ENCODE peak calls at places on chromosomes 5 and 9, in seven cellular contexts. H, F, W, K, C, S and T are unnamed samples. For H3K4me1, the result is how much of the 10 kb centered on the place peaks cover.

GRCh38 chr5:141149812-141150211 is at the start of gene PCDHB6:
- DNase-seq in S (no peak), W (no peak), H (no peak), C (no peak), F (no peak), K (peak), T (no peak)

GRCh38 chr5:62643556-62644451 is 65.2 kb downstream of the LRRC70 start:
- DNase-seq in K (no peak), F (no peak), W (no peak), S (no peak), H (no peak), C (no peak), T (no peak)

GRCh38 chr9:134252084-134252830 is 74.0 kb upstream of the RXRA start:
- DNase-seq in H (no peak), W (no peak), K (no peak), S (no peak), C (no peak), F (no peak), T (no peak)

GRCh38 chr9:125258832-125259534 is 2.6 kb upstream of the GAPVD1 start:
- DNase-seq in W (no peak), H (no peak), S (no peak), K (no peak), F (no peak), C (no peak), T (no peak)

GRCh38 chr9:15915711-15916110 is 362.9 kb downstream of the CCDC171 start:
- DNase-seq in C (no peak), H (no peak), K (no peak), S (no peak), F (no peak), W (no peak), T (no peak)

GRCh38 chr9:136091582-136092352 is 3.3 kb downstream of the NACC2 start:
- DNase-seq in S (no peak), W (no peak), F (peak), C (no peak), K (no peak), H (no peak), T (no peak)

GRCh38 chr9:35526087-35526801 is 36.3 kb downstream of the RUSC2 start:
- DNase-seq in K (peak), S (peak), H (no peak), F (no peak), W (no peak), C (no peak), T (no peak)

GRCh38 chr5:139843991-139844390 is 48.4 kb downstream of the PSD2 start:
- DNase-seq in H (no peak), F (no peak), S (no peak), K (no peak), C (no peak), W (no peak), T (no peak)

GRCh38 chr5:59766394-59766793 is 127.1 kb downstream of the PDE4D start:
- DNase-seq in S (no peak), C (no peak), K (peak), W (no peak), H (no peak), F (peak), T (no peak)

GRCh38 chr9:72327631-72328030 is 37.4 kb downstream of the ZFAND5 start:
- DNase-seq in C (no peak), H (no peak), K (no peak), W (no peak), S (no peak), F (no peak), T (no peak)

GRCh38 chr9:14902561-14902960 is 7.7 kb downstream of the FREM1 start:
- DNase-seq in S (no peak), H (no peak), C (no peak), F (no peak), K (no peak), W (no peak), T (no peak)

GRCh38 chr5:127442085-127442484 is 75.4 kb upstream of the PRRC1 start:
- DNase-seq in W (no peak), H (peak), F (no peak), S (peak), K (peak), C (no peak), T (no peak)

GRCh38 chr5:127001621-127002296 is 28.6 kb downstream of the MARCHF3 start:
- DNase-seq in C (no peak), H (no peak), F (no peak), S (peak), K (peak), W (no peak), T (peak)

GRCh38 chr5:82942083-82942881 is 134.9 kb downstream of the TMEM167A start:
- DNase-seq in W (no peak), F (no peak), H (no peak), S (no peak), C (no peak), K (no peak), T (no peak)

GRCh38 chr5:38540348-38540747 is 16.1 kb downstream of the LIFR start:
- DNase-seq in H (no peak), F (peak), C (no peak), K (no peak), S (no peak), W (no peak), T (no peak)

GRCh38 chr9:42852133-42852532 is 668.7 kb downstream of the SPATA31A6 start:
- DNase-seq in F (peak), H (no peak), K (peak), W (peak), S (no peak), C (peak), T (peak)

GRCh38 chr5:179147991-179148702 is 88.0 kb downstream of the ZNF354C start:
- DNase-seq in S (no peak), F (peak), W (no peak), H (no peak), K (no peak), C (no peak), T (no peak)

GRCh38 chr9:134983094-134983493 is 65.4 kb upstream of the FCN1 start:
- DNase-seq in F (peak), W (no peak), K (no peak), S (no peak), C (peak), H (peak), T (no peak)

GRCh38 chr5:113204525-113205161 is 228.0 kb downstream of the DCP2 start:
- DNase-seq in F (peak), S (peak), H (no peak), K (no peak), C (no peak), W (peak), T (no peak)

GRCh38 chr9:31615964-31616363 is 768.5 kb upstream of the ACO1 start:
- DNase-seq in W (no peak), C (no peak), S (no peak), H (no peak), K (no peak), F (no peak), T (no peak)

GRCh38 chr9:76352026-76352620 is 42.1 kb downstream of the RFK start:
- DNase-seq in F (no peak), H (no peak), K (no peak), C (no peak), S (no peak), W (no peak), T (no peak)

GRCh38 chr9:133738806-133739150 is 626 bp upstream of the SARDH start:
- DNase-seq in F (no peak), W (no peak), C (no peak), S (no peak), H (no peak), K (no peak), T (no peak)

GRCh38 chr9:100597236-100597635 is 19.4 kb downstream of the CAVIN4 start:
- DNase-seq in W (no peak), S (no peak), H (no peak), K (no peak), F (no peak), C (no peak), T (no peak)

GRCh38 chr9:104743377-104743985 is 4.0 kb upstream of the NIPSNAP3A start:
- DNase-seq in W (no peak), H (peak), S (peak), F (no peak), C (no peak), K (peak), T (no peak)

GRCh38 chr5:37983463-37983862 is 143.6 kb upstream of the GDNF start:
- DNase-seq in C (no peak), W (no peak), K (no peak), H (no peak), S (no peak), F (no peak), T (no peak)

GRCh38 chr5:174520420-174521396 is 203.7 kb upstream of the MSX2 start:
- DNase-seq in W (no peak), F (no peak), H (no peak), K (no peak), C (peak), S (peak), T (no peak)

DNA sequence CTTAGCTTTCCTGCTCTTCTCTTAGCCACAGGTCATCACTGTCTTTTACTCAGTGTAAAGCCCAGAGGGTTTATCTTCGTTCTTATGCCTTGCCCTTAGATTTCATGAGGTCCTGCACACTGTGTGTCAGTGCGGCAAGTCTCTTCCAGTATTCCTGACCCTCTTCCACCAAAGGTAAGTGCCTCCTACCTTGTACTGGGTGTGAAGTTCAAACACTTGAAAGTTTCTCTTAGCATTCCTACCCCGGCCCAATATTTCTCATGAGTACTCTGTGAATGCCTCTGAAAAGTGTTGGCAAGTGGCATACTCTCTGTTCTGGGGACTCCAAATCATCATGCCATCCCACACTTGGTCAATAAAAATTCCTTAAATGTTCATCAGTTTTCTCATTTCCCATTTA is 37.4 kb downstream of the FBXO4 start:
- DNase-seq in K (no peak), W (no peak), S (no peak), C (no peak), H (no peak), F (no peak), T (no peak)
- H3K4me1 ChIP-seq in K (under half), W (under half), S (under half), C (under half), H (under half), F (under half), T (under half)

GRCh38 chr9:113929634-113930092 is 53.6 kb downstream of the ZNF618 start:
- DNase-seq in W (peak), K (no peak), H (no peak), S (peak), C (no peak), F (no peak), T (peak)

GRCh38 chr9:113933188-113933587 is 57.1 kb downstream of the ZNF618 start:
- DNase-seq in F (no peak), W (peak), H (no peak), C (no peak), K (no peak), S (no peak), T (peak)

GRCh38 chr9:113931140-113931539 is 55.0 kb downstream of the ZNF618 start:
- DNase-seq in F (no peak), C (no peak), W (peak), K (no peak), H (no peak), S (no peak), T (no peak)

GRCh38 chr9:113928269-113928668 is 52.2 kb downstream of the ZNF618 start:
- DNase-seq in C (no peak), F (no peak), H (no peak), K (no peak), W (no peak), S (no peak), T (no peak)

GRCh38 chr9:113930384-113930783 is 54.3 kb downstream of the ZNF618 start:
- DNase-seq in W (no peak), K (no peak), H (no peak), S (no peak), F (no peak), C (no peak), T (no peak)
- H3K4me1 ChIP-seq in W (under half), K (under half), H (under half), S (under half), F (under half), C (under half), T (under half)

GRCh38 chr9:89427621-89428221 is 70.2 kb downstream of the SEMA4D start:
- DNase-seq in C (no peak), K (no peak), H (no peak), F (no peak), W (no peak), S (no peak), T (no peak)

GRCh38 chr9:89426389-89426961 is 71.4 kb downstream of the SEMA4D start:
- DNase-seq in K (no peak), C (no peak), F (no peak), H (peak), W (no peak), S (no peak), T (no peak)

GRCh38 chr9:89425921-89426388 is 72.0 kb downstream of the SEMA4D start:
- DNase-seq in H (no peak), S (no peak), W (no peak), F (no peak), K (no peak), C (no peak), T (peak)

GRCh38 chr9:89428901-89429890 is 68.7 kb downstream of the SEMA4D start:
- DNase-seq in C (peak), F (no peak), K (peak), W (no peak), H (peak), S (no peak), T (no peak)

DNA sequence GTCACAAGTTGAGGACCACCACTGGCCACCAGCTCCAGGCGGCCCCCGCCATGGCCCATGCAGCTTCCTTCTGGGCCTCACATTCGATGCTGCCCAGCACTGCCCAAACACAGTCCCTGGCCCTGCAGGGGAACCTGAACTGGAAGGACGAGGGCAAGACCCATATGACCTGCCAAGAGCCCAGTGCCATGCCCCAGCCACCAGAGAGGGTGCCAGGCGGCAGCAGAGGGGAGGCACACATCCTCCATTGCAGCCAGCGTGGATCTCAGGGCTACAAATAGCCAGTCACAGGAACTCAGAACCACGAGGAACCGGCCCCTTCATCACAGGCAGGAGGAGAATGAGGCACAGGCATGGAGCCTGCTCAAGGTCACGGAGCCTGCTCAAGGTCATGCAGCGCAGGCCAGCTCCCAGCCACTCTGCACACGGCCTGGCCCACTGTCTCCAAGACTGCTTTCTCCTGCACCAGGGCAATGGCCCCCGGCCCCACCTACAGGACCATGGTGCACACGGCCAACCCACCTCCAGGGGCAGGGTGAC is 69.6 kb downstream of the SEMA4D start:
- DNase-seq in H (no peak), C (no peak), W (no peak), S (no peak), F (no peak), K (no peak), T (no peak)
- H3K4me1 ChIP-seq in H (half or more), C (under half), W (under half), S (under half), F (under half), K (under half), T (under half)

GRCh38 chr9:91842358-91842757 is 107.7 kb downstream of the ROR2 start:
- DNase-seq in H (no peak), K (no peak), C (no peak), S (no peak), W (no peak), F (no peak), T (no peak)
- H3K4me1 ChIP-seq in H (under half), K (under half), C (under half), S (under half), W (under half), F (under half), T (under half)

GRCh38 chr5:102813740-102814139 is 58.6 kb downstream of the PAM start:
- DNase-seq in F (no peak), K (no peak), H (no peak), W (no peak), S (no peak), C (no peak), T (no peak)
- H3K4me1 ChIP-seq in F (half or more), K (under half), H (under half), W (under half), S (under half), C (under half), T (under half)

GRCh38 chr5:69531010-69531785 is 28.8 kb upstream of the GTF2H2C start:
- DNase-seq in C (no peak), S (no peak), H (no peak), F (no peak), K (no peak), W (no peak), T (no peak)

GRCh38 chr5:69528015-69528414 is 32.0 kb upstream of the GTF2H2C start:
- DNase-seq in W (no peak), H (no peak), C (no peak), F (no peak), K (no peak), S (no peak), T (no peak)

GRCh38 chr5:69527128-69527745 is 32.8 kb upstream of the GTF2H2C start:
- DNase-seq in W (no peak), H (no peak), K (no peak), C (no peak), S (no peak), F (no peak), T (no peak)

GRCh38 chr5:69526660-69527059 is 33.3 kb upstream of the GTF2H2C start:
- DNase-seq in C (no peak), H (no peak), K (no peak), S (no peak), W (no peak), F (no peak), T (no peak)

GRCh38 chr5:69528609-69529008 is 31.4 kb upstream of the GTF2H2C start:
- DNase-seq in W (no peak), K (no peak), C (no peak), H (no peak), F (no peak), S (no peak), T (no peak)
- H3K4me1 ChIP-seq in W (under half), K (under half), C (under half), H (under half), F (under half), S (under half), T (under half)

DNA sequence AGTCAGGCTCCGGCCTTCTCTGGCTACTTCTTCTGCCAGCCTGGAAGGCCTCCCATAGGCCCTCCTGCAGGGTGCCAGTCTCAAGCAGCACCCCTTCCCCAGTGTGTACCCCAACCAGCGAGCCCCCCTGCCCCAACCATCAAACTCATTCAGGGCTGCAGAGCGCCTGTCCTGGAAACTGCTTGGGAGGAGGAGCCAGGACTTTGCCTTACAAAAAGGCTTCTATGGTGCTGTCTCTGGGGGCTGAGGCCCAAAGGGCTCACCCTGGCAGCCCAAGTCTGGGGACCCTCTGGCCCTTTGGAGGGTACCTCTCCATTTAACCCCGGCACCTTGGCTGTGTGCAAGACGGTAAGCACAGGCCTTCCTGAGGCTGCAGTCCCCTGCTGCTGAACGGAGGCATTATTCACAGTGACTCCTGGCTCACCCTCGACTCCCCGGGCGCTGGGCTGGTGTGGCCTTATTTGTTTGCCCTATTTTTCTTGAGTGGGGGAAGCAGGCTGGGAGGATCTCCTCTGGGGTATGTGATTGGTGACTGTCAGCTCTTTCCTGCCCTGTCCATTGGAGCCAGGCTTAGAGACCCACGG is 5.7 kb downstream of the LMX1B start:
- DNase-seq in K (no peak), S (no peak), C (no peak), F (no peak), H (no peak), W (no peak), T (no peak)
- H3K4me1 ChIP-seq in K (under half), S (under half), C (under half), F (under half), H (under half), W (under half), T (under half)